ENCODE peak calls at places on chromosomes 4 and X, in four cellular contexts. One of them, this sample, is unnamed.

GRCh38 chr4:155954939-155955338 is 1.3 kb upstream of the CTSO start:
- DNase-seq in HCT116: no peak
- DNase-seq in SK-N-SH: no peak
- DNase-seq in H1: no peak
- DNase-seq in this sample: no peak

GRCh38 chrX:97389761-97390192 is 506.1 kb downstream of the RPA4 start:
- DNase-seq in HCT116: peak; percentile 7
- DNase-seq in SK-N-SH: no peak
- DNase-seq in H1: no peak
- DNase-seq in this sample: no peak

GRCh38 chr4:73086095-73086869 is 16.8 kb upstream of the COX18 start:
- DNase-seq in HCT116: no peak
- DNase-seq in SK-N-SH: no peak
- DNase-seq in H1: no peak
- DNase-seq in this sample: no peak

GRCh38 chr4:26131711-26132110 is 189.1 kb upstream of the RBPJ start:
- DNase-seq in HCT116: no peak
- DNase-seq in SK-N-SH: no peak
- DNase-seq in H1: no peak
- DNase-seq in this sample: no peak

GRCh38 chr4:17869327-17869726 is 58.5 kb downstream of the NCAPG start:
- DNase-seq in HCT116: no peak
- DNase-seq in SK-N-SH: no peak
- DNase-seq in H1: no peak
- DNase-seq in this sample: no peak

GRCh38 chrX:13791559-13791958 is 25.3 kb downstream of the GPM6B start:
- DNase-seq in HCT116: no peak
- DNase-seq in SK-N-SH: no peak
- DNase-seq in H1: no peak
- DNase-seq in this sample: no peak

GRCh38 chr4:174707277-174707676 is 121.8 kb downstream of the GLRA3 start:
- DNase-seq in HCT116: no peak
- DNase-seq in SK-N-SH: no peak
- DNase-seq in H1: no peak
- DNase-seq in this sample: no peak

GRCh38 chr4:170003071-170004070 is 22.8 kb downstream of the MFAP3L start:
- DNase-seq in HCT116: no peak
- DNase-seq in SK-N-SH: no peak
- DNase-seq in H1: no peak
- DNase-seq in this sample: no peak

GRCh38 chr4:101205878-101206277 is 141.4 kb downstream of the PPP3CA start:
- DNase-seq in HCT116: no peak
- DNase-seq in SK-N-SH: no peak
- DNase-seq in H1: no peak
- DNase-seq in this sample: no peak

GRCh38 chrX:134670241-134670811 is 12.1 kb upstream of the PLAC1 start:
- DNase-seq in HCT116: no peak
- DNase-seq in SK-N-SH: no peak
- DNase-seq in H1: no peak
- DNase-seq in this sample: peak; percentile 90

GRCh38 chr4:156686120-156686519 is 285.5 kb downstream of the PDGFC start:
- DNase-seq in HCT116: no peak
- DNase-seq in SK-N-SH: peak; percentile 13
- DNase-seq in H1: no peak
- DNase-seq in this sample: no peak

GRCh38 chr4:52976523-52977230 is 114.6 kb downstream of the RASL11B start:
- DNase-seq in HCT116: no peak
- DNase-seq in SK-N-SH: no peak
- DNase-seq in H1: no peak
- DNase-seq in this sample: no peak

GRCh38 chrX:35622601-35623000 is 175.5 kb upstream of the MAGEB16 start:
- DNase-seq in HCT116: no peak
- DNase-seq in SK-N-SH: no peak
- DNase-seq in H1: no peak
- DNase-seq in this sample: no peak

DNA sequence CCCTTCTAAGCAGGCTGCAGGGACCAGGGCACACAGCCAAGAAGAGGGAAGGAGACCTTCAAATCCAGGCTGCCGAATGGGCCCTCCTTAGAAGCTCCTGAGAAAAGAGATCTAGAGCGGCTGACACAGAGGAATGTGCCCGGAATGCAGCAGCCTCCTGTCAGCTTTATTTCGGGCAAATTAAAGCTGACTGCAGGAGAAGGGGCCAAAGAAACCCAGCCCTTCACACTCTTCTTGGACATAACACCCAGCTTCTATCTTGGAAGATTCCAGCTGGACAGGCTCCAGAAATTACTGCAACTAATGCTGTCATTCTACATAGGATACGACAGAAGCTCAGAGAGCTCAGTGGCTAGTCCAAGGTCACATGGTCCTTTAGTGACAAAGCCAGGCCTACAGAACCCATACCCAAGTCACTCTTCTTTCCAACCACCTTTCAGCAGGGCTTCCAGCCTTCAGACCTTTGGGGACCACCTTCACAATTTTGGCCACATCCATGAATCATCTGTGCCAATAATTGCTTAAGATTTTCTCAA is 187.6 kb upstream of the NHS start:
- DNase-seq in HCT116: no peak
- DNase-seq in SK-N-SH: no peak
- DNase-seq in H1: no peak
- DNase-seq in this sample: no peak
- TF ChIP-seq JUND in HCT116: no peak
- TF ChIP-seq JUND in SK-N-SH: no peak
- TF ChIP-seq JUND in H1: no peak
- TF ChIP-seq JUND in this sample: no peak

GRCh38 chrX:145630806-145631435 is 186.7 kb upstream of the SLITRK2 start:
- DNase-seq in HCT116: no peak
- DNase-seq in SK-N-SH: no peak
- DNase-seq in H1: no peak
- DNase-seq in this sample: no peak
- TF ChIP-seq JUND in HCT116: no peak
- TF ChIP-seq JUND in SK-N-SH: no peak
- TF ChIP-seq JUND in H1: no peak
- TF ChIP-seq JUND in this sample: no peak

GRCh38 chr4:126698224-126698623 is 934.5 kb upstream of the INTU start:
- DNase-seq in HCT116: no peak
- DNase-seq in SK-N-SH: no peak
- DNase-seq in H1: no peak
- DNase-seq in this sample: no peak

GRCh38 chr4:126697748-126698147 is 935.0 kb upstream of the INTU start:
- DNase-seq in HCT116: no peak
- DNase-seq in SK-N-SH: no peak
- DNase-seq in H1: no peak
- DNase-seq in this sample: no peak

GRCh38 chr4:126702747-126703146 is 930.0 kb upstream of the INTU start:
- DNase-seq in HCT116: no peak
- DNase-seq in SK-N-SH: no peak
- DNase-seq in H1: no peak
- DNase-seq in this sample: no peak

GRCh38 chr4:126705271-126705670 is 927.5 kb upstream of the INTU start:
- DNase-seq in HCT116: no peak
- DNase-seq in SK-N-SH: no peak
- DNase-seq in H1: no peak
- DNase-seq in this sample: peak; percentile 83

GRCh38 chr4:126701756-126702155 is 931.0 kb upstream of the INTU start:
- DNase-seq in HCT116: no peak
- DNase-seq in SK-N-SH: no peak
- DNase-seq in H1: no peak
- DNase-seq in this sample: no peak
- TF ChIP-seq JUND in HCT116: no peak
- TF ChIP-seq JUND in SK-N-SH: no peak
- TF ChIP-seq JUND in H1: no peak
- TF ChIP-seq JUND in this sample: no peak

GRCh38 chrX:101081257-101081656 is 2.6 kb downstream of the TMEM35A start:
- DNase-seq in HCT116: no peak
- DNase-seq in SK-N-SH: no peak
- DNase-seq in H1: no peak
- DNase-seq in this sample: no peak
- TF ChIP-seq JUND in HCT116: no peak
- TF ChIP-seq JUND in SK-N-SH: no peak
- TF ChIP-seq JUND in H1: no peak
- TF ChIP-seq JUND in this sample: no peak

DNA sequence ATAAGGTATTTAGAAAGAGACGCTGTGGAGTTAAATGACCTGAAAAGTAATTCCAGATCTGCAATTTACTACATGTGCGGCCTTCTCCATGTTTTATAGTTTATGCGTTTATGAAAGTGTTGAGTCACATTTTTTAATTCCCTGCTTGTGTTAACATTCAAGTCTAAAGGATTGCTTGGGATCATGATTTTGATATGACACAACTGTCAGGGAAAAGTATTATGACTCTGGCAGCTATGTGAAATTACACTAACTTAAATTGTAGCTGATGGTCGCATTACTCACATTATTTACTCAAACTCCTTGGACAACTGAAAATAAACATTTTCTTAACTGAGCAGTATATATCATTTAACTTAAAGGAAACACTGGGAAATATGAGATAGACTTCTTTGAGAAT is 14.3 kb upstream of the GABRB1 start:
- DNase-seq in HCT116: no peak
- DNase-seq in SK-N-SH: no peak
- DNase-seq in H1: no peak
- DNase-seq in this sample: no peak
- TF ChIP-seq JUND in HCT116: no peak
- TF ChIP-seq JUND in SK-N-SH: no peak
- TF ChIP-seq JUND in H1: no peak
- TF ChIP-seq JUND in this sample: no peak

GRCh38 chr4:144575181-144575580 is 70.8 kb upstream of the HHIP start:
- DNase-seq in HCT116: no peak
- DNase-seq in SK-N-SH: no peak
- DNase-seq in H1: no peak
- DNase-seq in this sample: peak; percentile 55
- TF ChIP-seq JUND in HCT116: no peak
- TF ChIP-seq JUND in SK-N-SH: no peak
- TF ChIP-seq JUND in H1: no peak
- TF ChIP-seq JUND in this sample: no peak

GRCh38 chrX:103453655-103454054 is 65.6 kb downstream of the RAB40A start:
- DNase-seq in HCT116: no peak
- DNase-seq in SK-N-SH: no peak
- DNase-seq in H1: no peak
- DNase-seq in this sample: no peak
- TF ChIP-seq JUND in HCT116: no peak
- TF ChIP-seq JUND in SK-N-SH: peak; percentile 29
- TF ChIP-seq JUND in H1: no peak
- TF ChIP-seq JUND in this sample: no peak

GRCh38 chr4:148790246-148790645 is 348.0 kb upstream of the NR3C2 start:
- DNase-seq in HCT116: no peak
- DNase-seq in SK-N-SH: no peak
- DNase-seq in H1: no peak
- DNase-seq in this sample: no peak

GRCh38 chr4:148793221-148793620 is 351.0 kb upstream of the NR3C2 start:
- DNase-seq in HCT116: no peak
- DNase-seq in SK-N-SH: no peak
- DNase-seq in H1: no peak
- DNase-seq in this sample: no peak

GRCh38 chr4:148790691-148791090 is 348.5 kb upstream of the NR3C2 start:
- DNase-seq in HCT116: no peak
- DNase-seq in SK-N-SH: no peak
- DNase-seq in H1: no peak
- DNase-seq in this sample: no peak

GRCh38 chr4:148800943-148801342 is 358.7 kb upstream of the NR3C2 start:
- DNase-seq in HCT116: no peak
- DNase-seq in SK-N-SH: no peak
- DNase-seq in H1: no peak
- DNase-seq in this sample: no peak

DNA sequence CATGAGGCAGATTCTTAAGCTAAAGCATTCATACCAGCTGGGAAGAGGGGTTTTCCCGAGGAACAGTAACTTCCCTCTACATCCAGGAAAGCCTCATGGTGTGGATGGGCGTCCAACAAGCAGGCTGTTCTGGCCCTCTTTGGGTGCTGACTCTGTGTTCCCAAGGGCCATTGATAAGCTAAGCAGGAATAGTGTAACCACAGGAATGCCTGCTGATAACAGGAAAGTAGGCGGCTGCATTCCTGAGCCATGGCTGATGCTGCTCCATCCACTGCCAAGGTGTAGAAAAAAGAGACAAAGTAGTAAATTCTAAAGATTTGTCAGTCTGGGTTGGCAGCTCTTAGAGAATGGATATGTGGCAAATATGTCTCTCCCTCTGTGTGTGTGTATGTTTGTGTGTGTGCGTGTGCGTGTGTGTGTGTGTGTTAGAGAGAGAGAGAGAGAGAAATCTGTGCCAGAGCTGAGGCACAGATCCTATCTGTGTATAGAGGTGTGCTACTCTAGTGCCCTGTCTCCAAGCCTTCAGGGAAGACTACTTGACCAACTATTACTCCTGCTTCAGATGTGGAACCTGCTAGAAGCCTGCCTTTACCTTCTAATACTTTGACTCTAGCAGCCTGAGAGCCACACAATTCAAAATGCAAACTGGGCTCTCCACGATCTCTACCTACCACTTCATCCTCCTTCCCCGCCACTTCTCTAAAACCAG is 353.1 kb upstream of the NR3C2 start:
- DNase-seq in HCT116: no peak
- DNase-seq in SK-N-SH: no peak
- DNase-seq in H1: no peak
- DNase-seq in this sample: no peak
- TF ChIP-seq JUND in HCT116: no peak
- TF ChIP-seq JUND in SK-N-SH: no peak
- TF ChIP-seq JUND in H1: no peak
- TF ChIP-seq JUND in this sample: no peak

GRCh38 chr4:56937262-56937661 is 29.6 kb downstream of the REST start:
- DNase-seq in HCT116: peak; percentile 35
- DNase-seq in SK-N-SH: no peak
- DNase-seq in H1: no peak
- DNase-seq in this sample: no peak
- TF ChIP-seq JUND in HCT116: peak; percentile 43
- TF ChIP-seq JUND in SK-N-SH: peak; percentile 55
- TF ChIP-seq JUND in H1: no peak
- TF ChIP-seq JUND in this sample: no peak